ENCODE peak calls at places on chromosomes 2 and 18, in nine cellular contexts. G is GM13977, F is upper lobe of left lung, S is cardiac fibroblast, M is tibial nerve, L is H9, A is left ventricle myocardium inferior, C is psoas muscle, H is endothelial cell of umbilical vein. V is an unnamed sample.

GRCh38 chr2:240140511-240140910 is at the start of gene OTOS:
- DNase-seq in H (no peak), S (no peak), A (no peak), F (no peak), M (no peak), G (no peak), C (peak), L (no peak), V (no peak)

GRCh38 chr2:183868153-183868552 is 730.2 kb upstream of the ZNF804A start:
- DNase-seq in G (no peak), L (no peak), F (no peak), C (no peak), H (no peak), S (no peak), A (no peak), M (no peak), V (no peak)

GRCh38 chr2:120729410-120730052 is 6.1 kb upstream of the GLI2 start:
- DNase-seq in G (no peak), F (no peak), A (no peak), C (no peak), H (no peak), L (peak), S (peak), M (no peak), V (no peak)

GRCh38 chr2:162403884-162404283 is 60.0 kb downstream of the GCA start:
- DNase-seq in S (peak), L (no peak), G (no peak), H (peak), M (no peak), C (no peak), A (no peak), F (no peak), V (no peak)

GRCh38 chr2:113237604-113238003 is 41.1 kb downstream of the PAX8 start:
- DNase-seq in H (no peak), G (no peak), S (no peak), A (no peak), M (no peak), L (no peak), F (no peak), C (no peak), V (no peak)

GRCh38 chr2:673615-674318 is 3.4 kb downstream of the TMEM18 start:
- DNase-seq in C (no peak), A (no peak), G (no peak), S (peak), F (no peak), L (no peak), M (no peak), H (peak), V (no peak)

GRCh38 chr2:119697290-119698013 is 18.5 kb downstream of the TMEM177 start:
- DNase-seq in C (no peak), A (no peak), F (no peak), M (no peak), G (peak), H (no peak), L (no peak), S (no peak), V (no peak)

GRCh38 chr18:35661483-35662146 is 80.1 kb downstream of the GALNT1 start:
- DNase-seq in G (peak), H (peak), C (no peak), M (no peak), F (no peak), L (no peak), A (no peak), S (no peak), V (no peak)

GRCh38 chr2:226475650-226476049 is 324.0 kb downstream of the IRS1 start:
- DNase-seq in M (no peak), H (peak), C (no peak), G (no peak), F (no peak), A (no peak), S (peak), L (no peak), V (no peak)

GRCh38 chr2:72153026-72153791 is 5.5 kb upstream of the CYP26B1 start:
- DNase-seq in F (no peak), H (no peak), M (no peak), C (no peak), G (no peak), A (no peak), S (no peak), L (peak), V (no peak)

GRCh38 chr2:127140543-127140942 is 33.6 kb upstream of the BIN1 start:
- DNase-seq in M (no peak), S (no peak), A (no peak), F (no peak), H (peak), L (no peak), C (no peak), G (no peak), V (no peak)

GRCh38 chr2:15941483-15941853 is 1.1 kb downstream of the MYCN start:
- DNase-seq in C (no peak), F (peak), H (no peak), A (no peak), S (no peak), L (peak), M (no peak), G (no peak), V (no peak)

GRCh38 chr2:49687873-49688272 is 533.6 kb upstream of the FSHR start:
- DNase-seq in H (no peak), F (no peak), A (no peak), G (no peak), L (no peak), M (no peak), C (no peak), S (peak), V (no peak)

GRCh38 chr2:105373895-105374401 is 24.9 kb downstream of the FHL2 start:
- DNase-seq in C (no peak), H (no peak), M (no peak), S (no peak), F (peak), L (no peak), A (no peak), G (peak), V (no peak)

GRCh38 chr2:98458667-98459380 is 14.2 kb downstream of the INPP4A start:
- DNase-seq in L (no peak), A (no peak), C (no peak), F (no peak), G (no peak), H (no peak), S (no peak), M (no peak), V (no peak)

GRCh38 chr2:174778479-174778962 is 14.2 kb upstream of the CHRNA1 start:
- DNase-seq in A (peak), F (peak), H (no peak), S (peak), M (peak), L (no peak), C (no peak), G (peak), V (no peak)

GRCh38 chr2:46666044-46666662 is 186.8 kb downstream of the TMEM247 start:
- DNase-seq in A (peak), H (no peak), L (no peak), C (peak), G (no peak), F (peak), S (peak), M (peak), V (no peak)

GRCh38 chr2:188870289-188870688 is 103.9 kb upstream of the COL3A1 start:
- DNase-seq in M (no peak), H (no peak), L (no peak), A (no peak), S (peak), F (no peak), C (no peak), G (no peak), V (no peak)

GRCh38 chr2:215657844-215658243 is 222.0 kb upstream of the FN1 start:
- DNase-seq in C (no peak), M (no peak), S (peak), H (peak), L (no peak), A (no peak), F (no peak), G (no peak), V (no peak)

GRCh38 chr2:233847248-233847898 is 7.0 kb downstream of the HJURP start:
- DNase-seq in A (no peak), G (no peak), C (no peak), M (no peak), S (no peak), H (no peak), L (no peak), F (no peak), V (no peak)

GRCh38 chr2:112031473-112031872 is 23.6 kb upstream of the TMEM87B start:
- DNase-seq in G (no peak), F (no peak), C (no peak), S (peak), M (no peak), H (no peak), L (peak), A (no peak), V (no peak)

GRCh38 chr2:236440110-236440881 is 129.3 kb upstream of the ACKR3 start:
- DNase-seq in G (no peak), H (no peak), F (no peak), S (no peak), A (no peak), L (no peak), C (no peak), M (no peak), V (no peak)

GRCh38 chr18:21538230-21538629 is 62.3 kb downstream of the ESCO1 start:
- DNase-seq in M (no peak), A (no peak), F (no peak), H (no peak), S (no peak), C (no peak), L (no peak), G (no peak), V (no peak)

GRCh38 chr18:70454705-70455322 is 166.0 kb downstream of the SOCS6 start:
- DNase-seq in L (no peak), H (peak), S (peak), C (no peak), F (no peak), M (no peak), G (peak), A (no peak), V (no peak)

GRCh38 chr2:208354964-208355381 is 51.6 kb upstream of the PTH2R start:
- DNase-seq in L (no peak), H (no peak), C (no peak), F (no peak), G (no peak), S (no peak), A (no peak), M (no peak), V (no peak)

GRCh38 chr2:237674731-237675276 is 47.4 kb downstream of the LRRFIP1 start:
- DNase-seq in S (peak), H (peak), C (peak), G (peak), L (peak), A (peak), M (peak), F (peak), V (peak)

GRCh38 chr2:108084311-108084710 is 98.0 kb downstream of the SLC5A7 start:
- DNase-seq in A (no peak), C (no peak), M (no peak), G (no peak), H (no peak), F (no peak), S (no peak), L (no peak), V (no peak)

GRCh38 chr2:226114436-226114835 is 685.2 kb downstream of the IRS1 start:
- DNase-seq in S (peak), F (no peak), L (no peak), A (no peak), G (no peak), M (no peak), H (no peak), C (no peak), V (no peak)

GRCh38 chr2:231928481-231928880 is 2.3 kb upstream of the NPPC start:
- DNase-seq in C (no peak), H (no peak), S (no peak), F (no peak), M (no peak), A (no peak), G (no peak), L (no peak), V (no peak)

GRCh38 chr2:72999729-73000725 is 71.5 kb downstream of the SFXN5 start:
- DNase-seq in F (no peak), M (no peak), C (peak), S (peak), L (peak), G (no peak), A (no peak), H (peak), V (peak)

GRCh38 chr2:171185165-171185818 is 24.6 kb upstream of the TLK1 start:
- DNase-seq in A (no peak), C (no peak), S (no peak), L (no peak), M (no peak), F (no peak), G (no peak), H (no peak), V (no peak)

GRCh38 chr18:706438-706837 is 6.0 kb downstream of the ENOSF1 start:
- DNase-seq in L (no peak), F (no peak), C (no peak), S (no peak), H (no peak), A (no peak), M (no peak), G (no peak), V (no peak)

DNA sequence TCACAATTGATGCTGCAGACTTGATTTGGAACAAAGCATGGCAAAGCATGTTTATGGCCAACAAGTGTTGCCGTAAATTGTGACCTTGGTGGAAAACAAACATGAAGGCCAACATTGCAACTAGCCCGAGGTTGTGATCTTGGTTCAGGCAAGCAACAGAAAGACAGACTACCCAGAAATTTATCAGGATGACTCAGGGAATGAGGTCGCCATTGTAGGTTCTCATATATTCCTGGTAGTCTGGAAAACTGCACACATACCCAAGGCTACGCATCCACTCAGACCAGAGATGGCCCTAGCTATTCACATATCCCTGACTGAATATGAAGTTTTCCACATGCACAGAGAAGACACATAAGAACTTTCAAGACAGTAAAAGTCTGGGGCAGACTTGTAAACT is 30.1 kb downstream of the CYP1B1 start:
- DNase-seq in G (no peak), F (no peak), C (no peak), A (no peak), S (no peak), H (no peak), M (no peak), L (no peak), V (no peak)
- TF ChIP-seq CTCF in G (no peak), F (no peak), C (no peak), A (no peak), S (no peak), H (no peak), M (no peak), L (no peak), V (no peak)

GRCh38 chr2:219274392-219274921 is 4.7 kb upstream of the DNAJB2 start:
- DNase-seq in S (peak), F (no peak), M (no peak), H (no peak), L (peak), G (no peak), A (no peak), C (no peak), V (no peak)
- TF ChIP-seq CTCF in S (no peak), F (no peak), M (no peak), H (no peak), L (no peak), G (no peak), A (no peak), C (no peak), V (no peak)

GRCh38 chr18:41373612-41374011 is 581.4 kb upstream of the PIK3C3 start:
- DNase-seq in A (no peak), M (no peak), G (no peak), S (no peak), C (no peak), F (no peak), L (no peak), H (no peak), V (no peak)

DNA sequence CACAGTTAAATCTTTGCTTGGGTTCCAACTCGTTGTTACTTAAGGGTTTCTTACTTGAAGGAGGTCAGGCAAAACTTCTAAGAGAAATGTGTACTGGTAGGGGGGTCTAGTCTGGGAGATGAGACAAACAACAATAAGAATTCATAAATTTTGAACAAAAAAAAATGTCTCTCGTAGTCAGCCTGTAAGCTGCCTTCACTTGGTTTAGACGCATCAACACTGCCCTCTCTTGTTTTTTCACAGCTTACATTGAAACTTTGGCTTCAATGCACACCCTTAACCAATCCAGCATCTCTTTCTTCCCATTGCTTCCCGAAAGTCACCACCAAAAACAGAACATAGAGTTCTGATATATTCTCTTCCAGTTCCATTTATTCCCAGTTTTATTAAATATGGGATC is 576.4 kb upstream of the PIK3C3 start:
- DNase-seq in L (no peak), M (no peak), G (no peak), F (no peak), A (no peak), C (no peak), H (peak), S (peak), V (no peak)
- TF ChIP-seq CTCF in L (peak), M (no peak), G (peak), F (no peak), A (no peak), C (no peak), H (no peak), S (peak), V (no peak)

GRCh38 chr2:63047193-63047533 is 3.5 kb upstream of the OTX1 start:
- DNase-seq in H (no peak), S (no peak), M (no peak), A (no peak), G (no peak), L (no peak), F (no peak), C (no peak), V (no peak)

GRCh38 chr2:63050186-63050915 is at the start of gene OTX1:
- DNase-seq in C (peak), L (peak), F (peak), M (no peak), S (peak), H (peak), G (peak), A (no peak), V (no peak)

GRCh38 chr2:63048367-63049171 is 2.1 kb upstream of the OTX1 start:
- DNase-seq in H (peak), F (peak), S (no peak), C (peak), A (no peak), L (peak), G (peak), M (no peak), V (no peak)

GRCh38 chr2:63049291-63050185 is 1.1 kb upstream of the OTX1 start:
- DNase-seq in S (peak), A (no peak), C (no peak), L (peak), F (peak), G (peak), H (peak), M (no peak), V (no peak)

GRCh38 chr2:63047534-63048281 is 2.9 kb upstream of the OTX1 start:
- DNase-seq in G (peak), C (peak), L (peak), A (no peak), M (no peak), F (peak), S (no peak), H (no peak), V (no peak)
- TF ChIP-seq CTCF in G (peak), C (no peak), L (peak), A (no peak), M (no peak), F (no peak), S (no peak), H (no peak), V (no peak)

GRCh38 chr18:69365658-69366057 is 35.0 kb upstream of the DOK6 start:
- DNase-seq in G (no peak), L (peak), A (no peak), H (no peak), C (no peak), F (no peak), S (no peak), M (no peak), V (no peak)
- TF ChIP-seq CTCF in G (no peak), L (peak), A (no peak), H (no peak), C (no peak), F (no peak), S (no peak), M (no peak), V (no peak)